ENCODE peak calls at places on chromosomes 7 and 10, in ten cellular contexts. M is NCI-H446; Z is amniotic stem cell; P is kidney epithelial cell; Q is amygdala; A is activated T-cell treated with anti-CD3 and anti-CD28 coated beads for 48 hours; I is heart left ventricle; V is kidney tubule cell; E is activated CD4-positive, alpha-beta T cell treated with anti-CD3 and anti-CD28 coated beads, Interleukin-2, amount 50 U/mL, for 24 hours; D is stimulated activated CD8-positive, alpha-beta memory T cell treated with anti-CD3 and anti-CD28 coated beads, Interleukin-2, amount 100 ng/mL, for 48 hours. G is an unnamed sample.

GRCh38 chr10:29100505-29100904 is 188.4 kb upstream of the LYZL1 start:
- DNase-seq in D (no peak), A (no peak), M (no peak), Q (no peak), Z (no peak), E (no peak), I (no peak), V (no peak), P (no peak), G (no peak)

GRCh38 chr7:104160375-104160774 is 47.4 kb downstream of the ORC5 start:
- DNase-seq in E (no peak), P (peak), V (peak), Z (no peak), Q (no peak), I (no peak), A (no peak), D (no peak), M (peak), G (no peak)

GRCh38 chr10:53597835-53598251 is 825.3 kb upstream of the MBL2 start:
- DNase-seq in D (no peak), Z (no peak), V (peak), M (no peak), Q (no peak), A (no peak), E (no peak), P (no peak), I (no peak), G (no peak)

GRCh38 chr10:112759519-112759918 is 190.5 kb upstream of the TCF7L2 start:
- DNase-seq in I (no peak), P (no peak), V (no peak), D (no peak), Q (no peak), Z (no peak), M (no peak), A (no peak), E (no peak), G (no peak)

GRCh38 chr10:48287417-48288391 is 13.2 kb upstream of the FRMPD2 start:
- DNase-seq in A (no peak), V (peak), P (peak), I (no peak), Z (no peak), M (peak), Q (peak), D (no peak), E (no peak), G (peak)

GRCh38 chr10:14601872-14602725 is 172.6 kb downstream of the FAM107B start:
- DNase-seq in Z (no peak), A (no peak), Q (no peak), D (no peak), I (no peak), E (peak), M (no peak), V (peak), P (peak), G (peak)

GRCh38 chr10:72889391-72889831 is 4.1 kb upstream of the OIT3 start:
- DNase-seq in P (no peak), A (no peak), E (no peak), Z (no peak), Q (no peak), M (peak), V (peak), I (no peak), D (no peak), G (no peak)

GRCh38 chr7:960269-960871 is 5.9 kb upstream of the ADAP1 start:
- DNase-seq in Z (no peak), E (no peak), Q (no peak), A (no peak), D (no peak), I (no peak), V (no peak), M (no peak), P (no peak), G (no peak)

GRCh38 chr7:36310897-36311296 is 78.8 kb upstream of the ANLN start:
- DNase-seq in P (no peak), M (no peak), E (no peak), Q (no peak), Z (no peak), V (no peak), D (no peak), I (no peak), A (no peak), G (no peak)

GRCh38 chr7:91940171-91940570 is 491 bp upstream of the AKAP9 start:
- DNase-seq in M (no peak), V (peak), P (no peak), I (peak), A (peak), E (peak), Z (no peak), Q (no peak), D (peak), G (peak)

GRCh38 chr7:16071246-16071857 is 350.0 kb downstream of the CRPPA start:
- DNase-seq in E (no peak), D (no peak), I (no peak), V (peak), Q (no peak), A (no peak), P (no peak), Z (peak), M (peak), G (no peak)

GRCh38 chr10:76209135-76209534 is 777.7 kb downstream of the LRMDA start:
- DNase-seq in P (peak), D (no peak), E (no peak), Q (no peak), M (no peak), I (no peak), A (no peak), Z (no peak), V (no peak), G (no peak)

GRCh38 chr10:21687197-21687993 is 153.4 kb downstream of the MLLT10 start:
- DNase-seq in D (no peak), V (no peak), E (no peak), Q (no peak), M (no peak), A (no peak), Z (no peak), I (no peak), P (no peak), G (no peak)

GRCh38 chr10:103602028-103602851 is 108.7 kb downstream of the NEURL1 start:
- DNase-seq in P (no peak), A (no peak), Q (no peak), D (no peak), M (no peak), E (no peak), V (no peak), Z (no peak), I (no peak), G (no peak)

GRCh38 chr10:70619271-70620019 is 16.9 kb upstream of the PRF1 start:
- DNase-seq in I (no peak), Q (no peak), P (no peak), V (peak), Z (no peak), E (no peak), A (no peak), D (no peak), M (no peak), G (no peak)

GRCh38 chr10:132590752-132591121 is 53.1 kb downstream of the INPP5A start:
- DNase-seq in Q (no peak), P (no peak), M (no peak), I (no peak), Z (no peak), E (no peak), V (no peak), A (no peak), D (no peak), G (no peak)

GRCh38 chr7:121620953-121621606 is 225.0 kb upstream of the FAM3C start:
- DNase-seq in Q (no peak), A (no peak), D (no peak), Z (no peak), E (no peak), M (no peak), I (no peak), P (no peak), V (no peak), G (no peak)

GRCh38 chr10:36681751-36682633 is 443.4 kb upstream of the ANKRD30A start:
- DNase-seq in Q (no peak), P (no peak), Z (no peak), I (no peak), A (no peak), V (peak), D (no peak), E (no peak), M (no peak), G (no peak)

GRCh38 chr10:110393866-110394265 is 89.1 kb upstream of the SMNDC1 start:
- DNase-seq in Z (no peak), D (no peak), A (no peak), V (no peak), Q (no peak), P (no peak), M (no peak), E (no peak), I (no peak), G (no peak)

GRCh38 chr10:59847888-59848287 is 58.5 kb downstream of the CCDC6 start:
- DNase-seq in Z (no peak), D (no peak), M (no peak), P (no peak), E (no peak), V (no peak), I (no peak), A (no peak), Q (no peak), G (no peak)

GRCh38 chr10:78760463-78761240 is 308.1 kb upstream of the ZMIZ1 start:
- DNase-seq in Z (no peak), Q (no peak), V (no peak), E (no peak), A (no peak), I (no peak), D (no peak), M (no peak), P (no peak), G (no peak)

GRCh38 chr10:116408716-116409115 is 18.9 kb upstream of the PNLIPRP3 start:
- DNase-seq in Q (no peak), E (no peak), A (no peak), I (no peak), V (no peak), D (no peak), P (no peak), M (no peak), Z (no peak), G (no peak)

GRCh38 chr10:107213861-107214260 is 49.4 kb upstream of the SORCS1 start:
- DNase-seq in M (no peak), P (no peak), Z (no peak), Q (no peak), D (no peak), A (no peak), V (no peak), I (no peak), E (no peak), G (no peak)

GRCh38 chr10:34524369-34525091 is 290.6 kb downstream of the PARD3 start:
- DNase-seq in P (no peak), M (no peak), Q (no peak), E (no peak), A (no peak), V (no peak), D (no peak), I (no peak), Z (no peak), G (no peak)

GRCh38 chr10:123241391-123242141 is 87.4 kb downstream of the BUB3 start:
- DNase-seq in Q (no peak), D (no peak), M (no peak), Z (no peak), I (no peak), P (no peak), V (no peak), A (no peak), E (peak), G (no peak)

GRCh38 chr7:148699772-148700629 is 1.3 kb downstream of the CUL1 start:
- DNase-seq in Z (no peak), E (no peak), I (no peak), M (no peak), D (no peak), P (no peak), V (peak), A (no peak), Q (no peak), G (no peak)